ENCODE peak calls at places on chromosomes 2 and 18, in eight cellular contexts. Z is AML-193; Q is tibial nerve; T is naive thymus-derived CD8-positive, alpha-beta T cell; X is hypothalamus; J is DMS 273 treated with DMSO at 0.1 percent for 48 hours; W is astrocyte of the cerebellum; H is substantia nigra. N is an unnamed sample.

GRCh38 chr2:238202326-238203103 is 980 bp downstream of the ILKAP start:
- DNase-seq in Q (no peak), T (no peak), W (no peak), Z (no peak), X (no peak), H (no peak), J (no peak), N (no peak)

GRCh38 chr18:79823120-79823519 is 25.4 kb downstream of the KCNG2 start:
- DNase-seq in Q (no peak), W (no peak), J (no peak), X (no peak), H (no peak), Z (peak), T (no peak), N (no peak)

GRCh38 chr2:240948905-240949790 is 43.0 kb downstream of the CROCC2 start:
- DNase-seq in W (no peak), X (no peak), J (no peak), T (no peak), H (no peak), Z (no peak), Q (no peak), N (no peak)

GRCh38 chr2:134466141-134466540 is 212.3 kb downstream of the MGAT5 start:
- DNase-seq in T (no peak), X (no peak), J (peak), Q (no peak), W (no peak), Z (no peak), H (no peak), N (no peak)

GRCh38 chr2:20190862-20191713 is 33.8 kb downstream of the SDC1 start:
- DNase-seq in H (no peak), T (no peak), Q (no peak), J (peak), W (no peak), Z (peak), X (no peak), N (no peak)

GRCh38 chr2:26529406-26530070 is 51.6 kb upstream of the OTOF start:
- DNase-seq in H (no peak), X (no peak), T (no peak), Q (no peak), W (no peak), Z (no peak), J (no peak), N (no peak)

GRCh38 chr2:7648381-7648780 is 731.2 kb downstream of the RNF144A start:
- DNase-seq in Q (no peak), T (no peak), H (no peak), Z (no peak), J (no peak), X (no peak), W (no peak), N (no peak)

GRCh38 chr2:149330127-149331022 is at the start of gene LYPD6:
- DNase-seq in T (no peak), Q (peak), H (peak), Z (no peak), J (peak), W (no peak), X (peak), N (peak)

GRCh38 chr2:168116448-168116847 is 130.9 kb downstream of the STK39 start:
- DNase-seq in H (no peak), Z (no peak), Q (no peak), T (no peak), X (no peak), J (no peak), W (peak), N (no peak)